ENCODE peak calls at places on chromosomes 6 and 20, in seven cellular contexts. T, G, Z, M, J, C and D are unnamed samples.

GRCh38 chr6:165649701-165650137 is 13.3 kb downstream of the PDE10A start:
- DNase-seq in Z (peak; percentile 62), M (no peak), C (no peak), G (no peak), J (no peak), T (no peak), D (no peak)

GRCh38 chr6:168070804-168071203 is 8.2 kb downstream of the FRMD1 start:
- DNase-seq in G (no peak), M (no peak), T (no peak), Z (no peak), J (no peak), C (no peak), D (no peak)

GRCh38 chr6:143596857-143597256 is 80.9 kb upstream of the PHACTR2 start:
- DNase-seq in G (no peak), J (peak; percentile 29), T (no peak), M (no peak), Z (peak; percentile 28), C (no peak), D (no peak)

GRCh38 chr6:35751594-35751993 is 14.8 kb downstream of the ARMC12 start:
- DNase-seq in C (no peak), M (no peak), G (no peak), J (no peak), T (no peak), Z (no peak), D (no peak)

GRCh38 chr6:155228549-155229166 is 35.2 kb upstream of the CLDN20 start:
- DNase-seq in T (no peak), G (no peak), C (no peak), J (no peak), M (no peak), Z (no peak), D (no peak)

GRCh38 chr20:60026010-60026409 is 67.8 kb downstream of the CDH26 start:
- DNase-seq in J (no peak), G (no peak), C (no peak), Z (no peak), T (no peak), M (no peak), D (no peak)

GRCh38 chr6:37257320-37257633 is 295 bp upstream of the TBC1D22B start:
- DNase-seq in J (no peak), Z (no peak), G (no peak), T (no peak), M (no peak), C (no peak), D (no peak)

GRCh38 chr6:73506246-73506645 is 14.6 kb downstream of the EEF1A1 start:
- DNase-seq in G (no peak), M (no peak), Z (no peak), J (no peak), C (no peak), T (no peak), D (no peak)

GRCh38 chr6:142702501-142703460 is 242.2 kb downstream of the HIVEP2 start:
- DNase-seq in J (peak; percentile 19), C (peak; percentile 73), M (no peak), T (no peak), G (no peak), Z (no peak), D (no peak)

GRCh38 chr20:41172296-41173140 is 35.2 kb downstream of the PLCG1 start:
- DNase-seq in J (no peak), C (peak; percentile 22), T (no peak), Z (peak; percentile 31), G (peak; percentile 77), M (peak; percentile 25), D (no peak)

GRCh38 chr20:60589624-60590023 is 631.4 kb downstream of the CDH26 start:
- DNase-seq in C (no peak), M (no peak), Z (no peak), G (no peak), T (no peak), J (no peak), D (no peak)

GRCh38 chr6:88538849-88539571 is 372.9 kb upstream of the CNR1 start:
- DNase-seq in J (no peak), T (no peak), C (no peak), M (no peak), Z (no peak), G (no peak), D (no peak)

GRCh38 chr6:137862419-137863125 is 4.5 kb upstream of the TNFAIP3 start:
- DNase-seq in Z (no peak), J (no peak), M (no peak), T (no peak), G (no peak), C (no peak), D (no peak)

GRCh38 chr6:27684264-27685211 is 211.6 kb upstream of the ZNF184 start:
- DNase-seq in G (no peak), T (peak; percentile 94), J (no peak), Z (no peak), M (no peak), C (no peak), D (peak; percentile 57)

GRCh38 chr20:32743237-32744112 is at the start of gene COMMD7:
- DNase-seq in Z (peak; percentile 62), J (no peak), T (no peak), G (peak; percentile 84), C (peak; percentile 83), M (peak; percentile 73), D (no peak)

GRCh38 chr6:132131777-132132176 is 180.6 kb upstream of the CCN2 start:
- DNase-seq in Z (peak; percentile 65), M (no peak), J (no peak), T (peak; percentile 8), G (no peak), C (no peak), D (peak; percentile 30)

GRCh38 chr6:26071135-26071534 is 16.1 kb upstream of the HFE start:
- DNase-seq in M (no peak), Z (no peak), G (no peak), T (no peak), J (no peak), C (no peak), D (no peak)

GRCh38 chr6:16471222-16471784 is 232.9 kb downstream of the GMPR start:
- DNase-seq in Z (no peak), J (no peak), C (no peak), G (no peak), T (no peak), M (no peak), D (no peak)

GRCh38 chr6:87155272-87155919 is at the start of gene ZNF292:
- DNase-seq in M (peak; percentile 97), T (peak; percentile 94), J (peak; percentile 91), C (peak; percentile 98), G (peak; percentile 98), Z (peak; percentile 94), D (peak; percentile 71)
- TF ChIP-seq POLR2A in M (no peak), T (no peak), J (peak; percentile 69), C (peak; percentile 77), G (peak; percentile 53), Z (peak; percentile 60), D (peak; percentile 74)

DNA sequence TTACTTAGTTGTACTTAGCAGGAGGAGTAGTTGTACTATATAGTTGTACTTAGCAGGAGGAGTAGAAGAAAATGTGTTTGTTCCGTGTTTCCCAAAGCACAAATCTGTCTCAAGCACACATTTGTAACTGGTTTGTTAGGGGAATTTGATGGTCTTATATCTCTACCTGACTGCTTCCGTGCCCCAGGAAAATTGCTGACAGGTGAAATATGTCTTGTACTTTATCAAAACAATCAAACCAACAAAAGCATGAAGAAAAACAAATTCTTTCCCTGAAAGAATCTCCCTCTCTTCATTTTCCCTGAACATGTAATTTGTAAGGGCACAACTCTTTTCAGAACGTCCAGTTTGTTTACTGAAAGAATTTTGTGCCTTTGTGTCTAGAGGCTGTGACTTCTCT is 106.6 kb upstream of the RGS17 start:
- DNase-seq in T (no peak), G (no peak), C (no peak), J (no peak), Z (no peak), M (no peak), D (no peak)
- TF ChIP-seq POLR2A in T (no peak), G (no peak), C (no peak), J (no peak), Z (no peak), M (no peak), D (no peak)

DNA sequence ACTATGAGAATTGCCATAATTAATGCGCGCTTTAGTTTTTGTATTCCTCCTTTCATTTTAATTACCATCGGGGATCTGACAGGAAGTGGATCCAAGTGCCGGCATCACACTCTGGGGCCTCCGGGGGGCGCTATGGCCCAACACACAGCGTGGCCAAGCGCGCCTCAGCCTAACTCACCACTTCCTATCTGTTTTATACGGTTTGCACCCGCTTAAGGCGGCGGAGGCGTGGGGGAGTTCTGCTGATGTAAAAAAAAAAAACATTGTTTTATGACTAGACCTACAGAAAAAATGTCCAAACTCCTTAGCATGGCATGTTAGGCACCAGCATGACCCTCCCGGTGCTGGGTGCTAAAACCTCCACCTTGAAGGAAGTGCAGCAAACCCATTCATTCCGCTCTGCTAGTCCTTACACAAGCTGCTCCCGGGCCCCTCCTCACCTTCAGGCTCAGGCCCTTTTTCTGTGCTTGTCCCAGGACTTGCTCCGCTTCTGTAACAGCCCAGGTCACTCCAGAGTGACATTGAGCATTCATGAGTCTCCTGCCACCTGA is 4.5 kb upstream of the EBF4 start:
- DNase-seq in T (peak; percentile 15), M (peak; percentile 66), Z (peak; percentile 35), J (no peak), G (peak; percentile 77), C (peak; percentile 51), D (peak; percentile 76)
- TF ChIP-seq POLR2A in T (no peak), M (no peak), Z (no peak), J (no peak), G (no peak), C (no peak), D (no peak)

GRCh38 chr6:32177182-32177787 is 920 bp upstream of the RNF5 start:
- DNase-seq in M (no peak), Z (peak; percentile 56), G (no peak), J (no peak), C (peak; percentile 47), T (no peak), D (no peak)

GRCh38 chr6:32176476-32177181 is 745 bp upstream of the AGPAT1 start:
- DNase-seq in G (no peak), Z (no peak), J (no peak), T (no peak), C (no peak), M (no peak), D (no peak)

GRCh38 chr6:32179746-32180405 is 1.7 kb downstream of the RNF5 start:
- DNase-seq in J (no peak), C (no peak), T (no peak), M (no peak), Z (no peak), G (no peak), D (no peak)

GRCh38 chr6:32178547-32179440 is 589 bp downstream of the RNF5 start:
- DNase-seq in M (no peak), T (no peak), C (no peak), Z (no peak), G (no peak), J (no peak), D (no peak)

DNA sequence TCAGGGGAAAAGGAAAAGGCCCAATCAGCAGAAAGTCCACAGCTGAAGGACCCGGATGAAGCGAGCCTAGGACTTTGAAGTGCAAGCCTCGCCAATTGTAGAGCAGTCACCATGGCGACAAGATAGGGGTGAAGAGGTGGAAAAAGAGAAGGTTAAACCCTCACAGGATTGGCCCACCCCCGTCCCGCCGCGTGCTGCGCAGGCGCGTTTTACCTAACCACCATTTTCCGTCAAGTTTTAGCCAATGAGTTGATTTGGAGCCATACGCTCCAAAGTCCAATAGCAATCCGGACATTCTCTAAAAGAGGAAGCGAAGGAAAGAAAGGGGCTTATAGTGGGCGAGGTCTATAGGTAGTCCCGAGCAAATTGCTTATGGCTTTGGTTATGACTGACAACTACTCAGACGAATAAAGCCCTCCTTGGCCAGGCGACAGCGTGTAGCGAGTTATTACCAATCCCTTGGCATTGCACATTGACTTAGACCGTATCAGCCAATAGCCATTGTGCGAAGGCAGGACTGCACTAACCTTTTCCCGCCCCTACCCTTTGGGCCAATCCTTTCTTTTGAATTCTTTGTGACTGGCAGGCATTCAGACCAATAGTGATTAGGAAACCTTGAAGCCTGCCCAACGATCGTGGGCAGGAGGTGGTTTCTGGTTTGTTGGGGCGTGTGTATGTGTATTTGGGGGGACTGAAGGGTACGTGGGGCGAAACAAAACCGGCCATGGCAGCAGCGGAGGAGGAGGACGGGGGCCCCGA is at the start of gene RNF5:
- DNase-seq in J (peak; percentile 98), G (peak; percentile 99), C (peak; percentile 97), Z (peak; percentile 95), M (peak; percentile 97), T (peak; percentile 100), D (peak; percentile 92)
- TF ChIP-seq POLR2A in J (peak; percentile 46), G (no peak), C (peak; percentile 41), Z (peak; percentile 37), M (no peak), T (no peak), D (no peak)